ENCODE peak calls at places on chromosomes 6 and 20, in four cellular contexts. One of them, this sample, is unnamed.

GRCh38 chr20:36563415-36563814 is 10.0 kb upstream of the TGIF2 start:
- DNase-seq in adrenal gland: no peak
- DNase-seq in esophagus squamous epithelium: no peak
- DNase-seq in heart left ventricle: no peak
- DNase-seq in this sample: no peak

GRCh38 chr20:2746636-2747265 is 53.7 kb downstream of the CPXM1 start:
- DNase-seq in adrenal gland: no peak
- DNase-seq in esophagus squamous epithelium: no peak
- DNase-seq in heart left ventricle: no peak
- DNase-seq in this sample: no peak

GRCh38 chr20:40892642-40893041 is 136.0 kb upstream of the TOP1 start:
- DNase-seq in adrenal gland: no peak
- DNase-seq in esophagus squamous epithelium: no peak
- DNase-seq in heart left ventricle: no peak
- DNase-seq in this sample: no peak

GRCh38 chr6:40425192-40425919 is 161.8 kb downstream of the LRFN2 start:
- DNase-seq in adrenal gland: no peak
- DNase-seq in esophagus squamous epithelium: no peak
- DNase-seq in heart left ventricle: no peak
- DNase-seq in this sample: no peak

GRCh38 chr20:54668271-54669053 is 193.1 kb downstream of the DOK5 start:
- DNase-seq in adrenal gland: peak
- DNase-seq in esophagus squamous epithelium: no peak
- DNase-seq in heart left ventricle: no peak
- DNase-seq in this sample: no peak

GRCh38 chr6:84536914-84537638 is 227.3 kb downstream of the TBX18 start:
- DNase-seq in adrenal gland: no peak
- DNase-seq in esophagus squamous epithelium: no peak
- DNase-seq in heart left ventricle: no peak
- DNase-seq in this sample: no peak

GRCh38 chr20:51442602-51443001 is 99.9 kb downstream of the NFATC2 start:
- DNase-seq in adrenal gland: no peak
- DNase-seq in esophagus squamous epithelium: no peak
- DNase-seq in heart left ventricle: no peak
- DNase-seq in this sample: no peak

GRCh38 chr20:30506100-30506499 is 751.4 kb upstream of the DEFB115 start:
- DNase-seq in adrenal gland: no peak
- DNase-seq in esophagus squamous epithelium: no peak
- DNase-seq in heart left ventricle: no peak
- DNase-seq in this sample: no peak

GRCh38 chr6:49001856-49002255 is 461.2 kb downstream of the MMUT start:
- DNase-seq in adrenal gland: peak
- DNase-seq in esophagus squamous epithelium: no peak
- DNase-seq in heart left ventricle: no peak
- DNase-seq in this sample: no peak

GRCh38 chr6:6969761-6970223 is 138.0 kb upstream of the RREB1 start:
- DNase-seq in adrenal gland: peak
- DNase-seq in esophagus squamous epithelium: no peak
- DNase-seq in heart left ventricle: no peak
- DNase-seq in this sample: no peak

GRCh38 chr20:35768731-35769664 is 2.8 kb upstream of the PHF20 start:
- DNase-seq in adrenal gland: peak
- DNase-seq in esophagus squamous epithelium: peak
- DNase-seq in heart left ventricle: peak
- DNase-seq in this sample: peak

GRCh38 chr6:47307362-47308222 is 2.1 kb downstream of the TNFRSF21 start:
- DNase-seq in adrenal gland: no peak
- DNase-seq in esophagus squamous epithelium: no peak
- DNase-seq in heart left ventricle: no peak
- DNase-seq in this sample: no peak

GRCh38 chr20:7841291-7841966 is 98.8 kb downstream of the HAO1 start:
- DNase-seq in adrenal gland: no peak
- DNase-seq in esophagus squamous epithelium: no peak
- DNase-seq in heart left ventricle: no peak
- DNase-seq in this sample: no peak

GRCh38 chr6:1463751-1464397 is 74.5 kb downstream of the FOXF2 start:
- DNase-seq in adrenal gland: no peak
- DNase-seq in esophagus squamous epithelium: no peak
- DNase-seq in heart left ventricle: no peak
- DNase-seq in this sample: no peak

GRCh38 chr20:47057661-47058060 is 163.0 kb downstream of the EYA2 start:
- DNase-seq in adrenal gland: no peak
- DNase-seq in esophagus squamous epithelium: no peak
- DNase-seq in heart left ventricle: no peak
- DNase-seq in this sample: no peak

GRCh38 chr6:138590796-138591709 is 91.8 kb upstream of the NHSL1 start:
- DNase-seq in adrenal gland: peak
- DNase-seq in esophagus squamous epithelium: no peak
- DNase-seq in heart left ventricle: no peak
- DNase-seq in this sample: no peak

GRCh38 chr6:89411019-89411268 is 1.1 kb downstream of the RRAGD start:
- DNase-seq in adrenal gland: peak
- DNase-seq in esophagus squamous epithelium: no peak
- DNase-seq in heart left ventricle: no peak
- DNase-seq in this sample: peak

GRCh38 chr6:93036835-93037234 is 382.5 kb downstream of the EPHA7 start:
- DNase-seq in adrenal gland: no peak
- DNase-seq in esophagus squamous epithelium: no peak
- DNase-seq in heart left ventricle: no peak
- DNase-seq in this sample: no peak

GRCh38 chr6:155143610-155144106 is 120.2 kb upstream of the CLDN20 start:
- DNase-seq in adrenal gland: no peak
- DNase-seq in esophagus squamous epithelium: no peak
- DNase-seq in heart left ventricle: no peak
- DNase-seq in this sample: no peak

DNA sequence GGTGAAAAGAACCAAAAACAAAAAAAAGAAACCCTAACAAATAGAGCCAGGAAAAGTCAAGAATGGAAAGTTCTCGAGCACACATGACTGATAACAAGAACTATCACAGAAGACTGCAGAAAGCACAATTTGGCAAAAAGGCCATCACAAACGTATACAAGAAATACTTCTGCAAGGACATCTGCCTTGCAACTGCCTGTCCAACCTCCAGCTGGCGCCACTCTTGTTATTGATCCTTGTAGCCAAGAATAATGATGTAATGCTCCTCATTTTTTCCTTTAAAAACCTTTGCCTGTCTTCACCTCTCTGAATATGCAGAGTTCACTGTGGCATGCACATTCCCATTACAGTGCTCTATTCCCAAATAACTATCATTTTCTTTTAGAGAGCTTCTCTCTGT is 87.9 kb upstream of the BMP5 start:
- DNase-seq in adrenal gland: no peak
- DNase-seq in esophagus squamous epithelium: no peak
- DNase-seq in heart left ventricle: no peak
- DNase-seq in this sample: no peak
- TF ChIP-seq CTCF in adrenal gland: no peak
- TF ChIP-seq CTCF in esophagus squamous epithelium: peak
- TF ChIP-seq CTCF in heart left ventricle: no peak
- TF ChIP-seq CTCF in this sample: no peak

GRCh38 chr6:108168026-108168463 is 2.2 kb downstream of the NR2E1 start:
- DNase-seq in adrenal gland: no peak
- DNase-seq in esophagus squamous epithelium: no peak
- DNase-seq in heart left ventricle: no peak
- DNase-seq in this sample: no peak
- H3K4me3 ChIP-seq in adrenal gland: no peak
- H3K4me3 ChIP-seq in esophagus squamous epithelium: no peak
- H3K4me3 ChIP-seq in heart left ventricle: peak
- H3K4me3 ChIP-seq in this sample: peak

GRCh38 chr6:36822506-36823269 is 16.6 kb downstream of the CPNE5 start:
- DNase-seq in adrenal gland: no peak
- DNase-seq in esophagus squamous epithelium: no peak
- DNase-seq in heart left ventricle: peak
- DNase-seq in this sample: no peak
- H3K27ac ChIP-seq in adrenal gland: no peak
- H3K27ac ChIP-seq in esophagus squamous epithelium: peak
- H3K27ac ChIP-seq in heart left ventricle: peak
- H3K27ac ChIP-seq in this sample: no peak

GRCh38 chr20:9966966-9967365 is 67.8 kb upstream of the ANKEF1 start:
- DNase-seq in adrenal gland: no peak
- DNase-seq in esophagus squamous epithelium: no peak
- DNase-seq in heart left ventricle: no peak
- DNase-seq in this sample: no peak
- TF ChIP-seq CTCF in adrenal gland: peak
- TF ChIP-seq CTCF in esophagus squamous epithelium: peak
- TF ChIP-seq CTCF in heart left ventricle: no peak
- TF ChIP-seq CTCF in this sample: peak

DNA sequence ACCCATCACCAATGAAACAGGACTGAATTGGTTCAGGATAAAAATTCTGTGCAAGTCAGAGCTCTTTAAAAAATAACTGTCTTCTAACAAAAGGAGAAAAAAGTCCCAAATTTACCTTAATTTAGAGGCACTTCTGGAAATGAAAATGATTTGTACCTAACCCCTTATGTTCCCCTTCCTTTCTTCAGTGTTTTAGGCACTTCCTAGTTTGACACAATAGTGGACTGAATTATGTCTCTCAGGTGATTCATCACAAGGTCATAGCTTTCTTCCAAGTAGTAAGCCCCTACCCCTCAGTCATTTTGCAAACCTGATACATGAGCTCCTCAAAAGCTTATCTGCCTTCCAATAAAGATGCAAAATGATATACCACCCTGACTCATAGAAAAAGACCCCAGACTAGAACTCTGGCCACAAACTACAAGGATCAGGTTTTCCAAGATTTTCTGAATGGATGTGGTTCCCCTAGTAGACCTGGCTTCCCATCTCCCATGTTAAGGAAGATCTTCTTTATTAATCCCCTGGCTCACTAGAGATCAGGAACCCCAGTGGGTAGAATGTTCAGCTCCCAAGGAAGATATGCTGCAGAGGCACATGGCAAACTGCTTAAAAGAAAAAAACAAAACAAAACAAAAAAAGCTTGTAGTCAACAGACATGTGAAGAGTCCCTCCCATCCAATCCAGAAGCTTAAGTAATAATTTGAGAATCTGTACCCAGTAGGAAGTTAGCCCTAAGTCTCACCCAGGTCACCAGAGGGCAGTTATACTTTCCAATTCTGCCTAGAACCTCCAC is 3.6 kb downstream of the PPP1R10 start:
- DNase-seq in adrenal gland: no peak
- DNase-seq in esophagus squamous epithelium: no peak
- DNase-seq in heart left ventricle: no peak
- DNase-seq in this sample: no peak
- H3K4me3 ChIP-seq in adrenal gland: no peak
- H3K4me3 ChIP-seq in esophagus squamous epithelium: no peak
- H3K4me3 ChIP-seq in heart left ventricle: peak
- H3K4me3 ChIP-seq in this sample: peak

GRCh38 chr6:143745160-143746133 is 67.7 kb downstream of the PHACTR2 start:
- DNase-seq in adrenal gland: peak
- DNase-seq in esophagus squamous epithelium: no peak
- DNase-seq in heart left ventricle: no peak
- DNase-seq in this sample: no peak

GRCh38 chr6:143742070-143742954 is 64.5 kb downstream of the PHACTR2 start:
- DNase-seq in adrenal gland: no peak
- DNase-seq in esophagus squamous epithelium: no peak
- DNase-seq in heart left ventricle: no peak
- DNase-seq in this sample: no peak

GRCh38 chr6:143742955-143743255 is 65.1 kb downstream of the PHACTR2 start:
- DNase-seq in adrenal gland: no peak
- DNase-seq in esophagus squamous epithelium: no peak
- DNase-seq in heart left ventricle: no peak
- DNase-seq in this sample: no peak

GRCh38 chr6:143744593-143745151 is 66.9 kb downstream of the PHACTR2 start:
- DNase-seq in adrenal gland: no peak
- DNase-seq in esophagus squamous epithelium: no peak
- DNase-seq in heart left ventricle: no peak
- DNase-seq in this sample: no peak

DNA sequence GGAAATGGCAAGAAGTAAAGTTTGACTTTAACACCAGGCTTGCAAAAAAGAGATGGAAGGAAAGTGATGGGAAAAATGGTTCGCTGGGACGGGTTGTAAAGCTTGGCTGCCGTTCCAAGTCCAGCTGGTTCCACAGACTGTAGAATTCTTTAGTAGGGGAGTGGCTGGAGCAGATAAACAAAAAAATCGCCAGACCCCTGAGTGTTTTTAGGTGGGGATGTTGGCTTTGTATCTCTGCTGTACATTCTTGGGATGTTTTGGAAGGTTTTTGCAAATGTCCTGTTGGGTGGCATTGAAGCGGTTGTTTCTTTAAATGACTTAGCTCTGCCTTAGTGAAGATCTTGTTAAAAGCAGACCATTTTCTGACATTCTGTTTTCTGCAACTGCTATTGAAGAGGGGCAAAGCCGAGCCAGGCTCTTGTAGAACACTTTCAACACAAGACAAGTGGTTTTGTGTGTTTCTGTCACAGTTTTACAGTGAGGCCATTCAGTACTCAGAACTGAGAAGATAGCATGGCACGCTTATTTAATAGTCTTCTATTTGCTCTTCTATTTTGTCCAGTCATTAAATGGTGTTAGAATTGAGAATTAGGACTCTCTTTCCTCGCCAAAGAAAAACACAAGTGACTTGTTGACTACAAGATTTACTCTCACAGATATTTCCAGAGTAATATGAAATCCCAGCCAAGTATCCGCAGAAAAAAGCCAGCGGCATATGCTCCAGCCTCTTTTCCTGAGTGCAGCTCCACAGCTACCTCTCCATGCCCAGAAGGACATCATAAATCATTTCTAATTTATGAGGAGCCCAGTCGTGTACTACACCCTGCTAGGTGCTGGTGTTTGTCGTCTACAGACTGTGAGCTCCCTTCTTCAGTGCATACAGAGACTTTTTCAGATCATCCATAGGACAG is 65.7 kb downstream of the PHACTR2 start:
- DNase-seq in adrenal gland: no peak
- DNase-seq in esophagus squamous epithelium: no peak
- DNase-seq in heart left ventricle: no peak
- DNase-seq in this sample: no peak
- H3K27ac ChIP-seq in adrenal gland: peak
- H3K27ac ChIP-seq in esophagus squamous epithelium: peak
- H3K27ac ChIP-seq in heart left ventricle: peak
- H3K27ac ChIP-seq in this sample: no peak

DNA sequence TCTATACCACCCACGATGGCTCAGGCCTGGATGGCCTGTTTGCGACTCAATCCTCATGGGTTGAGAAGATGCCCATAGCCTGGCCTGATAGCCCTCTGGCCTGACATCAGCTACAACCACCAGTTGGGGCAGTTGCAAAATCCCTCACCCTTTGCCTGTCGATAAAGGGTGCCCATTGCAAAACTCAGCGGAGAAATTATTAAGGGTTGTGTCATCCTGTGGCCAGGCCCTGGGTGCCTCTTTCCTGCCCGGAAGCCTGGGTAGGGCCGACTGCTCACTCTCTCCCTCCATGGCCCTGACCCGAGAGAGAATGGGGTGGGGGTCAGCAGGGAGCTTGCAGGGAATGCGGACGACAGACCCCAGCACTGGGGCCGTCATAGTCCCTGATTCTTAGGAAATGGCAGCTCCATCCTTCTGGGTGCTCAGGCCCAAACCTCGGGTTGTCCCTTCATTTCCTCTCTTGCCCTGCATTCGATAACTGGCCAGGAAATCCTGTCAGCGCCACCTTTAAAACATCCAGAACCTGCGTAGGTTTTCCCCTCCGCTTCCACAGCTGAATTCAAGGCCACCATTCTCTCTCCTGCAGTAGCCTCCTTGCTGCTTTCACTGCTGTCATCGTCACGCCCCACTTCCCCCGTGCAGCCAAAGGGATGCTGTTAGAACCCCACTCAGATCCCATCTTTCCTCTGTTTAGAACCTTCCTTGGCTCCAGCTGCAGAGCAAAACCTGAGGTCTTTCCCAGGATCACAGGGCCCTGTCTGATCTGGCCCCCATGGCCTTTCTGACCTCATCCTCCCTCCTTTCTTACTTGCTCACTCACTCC is 31.1 kb downstream of the CEBPB start:
- DNase-seq in adrenal gland: peak
- DNase-seq in esophagus squamous epithelium: no peak
- DNase-seq in heart left ventricle: no peak
- DNase-seq in this sample: no peak
- TF ChIP-seq CTCF in adrenal gland: no peak
- TF ChIP-seq CTCF in esophagus squamous epithelium: no peak
- TF ChIP-seq CTCF in heart left ventricle: no peak
- TF ChIP-seq CTCF in this sample: no peak